ENCODE peak calls at places on chromosome 18, in nine cellular contexts. U is NCI-H1105; I is fibroblast of lung; Z is naive thymus-derived CD8-positive, alpha-beta T cell; J is activated T-helper 1 cell treated with Interleukin-2 at 50 U/mL for 16 hours; L is neuronal stem cell; S is NCI-H1092 treated with DMSO at 0.1 percent for 48 hours; X is T-helper 1 cell; D is PC-3. N is an unnamed sample.

GRCh38 chr18:24161304-24161703 is 22.4 kb downstream of the CABYR start:
- DNase-seq in X (no peak), I (no peak), U (no peak), D (no peak), L (no peak), Z (no peak), J (no peak), S (no peak), N (no peak)

GRCh38 chr18:79133724-79134123 is 64.5 kb downstream of the ATP9B start:
- DNase-seq in L (no peak), D (no peak), Z (no peak), J (no peak), S (no peak), I (no peak), U (no peak), X (no peak), N (no peak)

GRCh38 chr18:41599529-41599928 is 355.5 kb upstream of the PIK3C3 start:
- DNase-seq in U (no peak), L (no peak), X (no peak), J (no peak), D (no peak), Z (no peak), S (no peak), I (no peak), N (no peak)

GRCh38 chr18:3453540-3454364 is 3.8 kb downstream of the TGIF1 start:
- DNase-seq in J (no peak), L (peak; percentile 61), D (peak; percentile 84), S (no peak), U (no peak), X (no peak), Z (peak; percentile 31), I (peak; percentile 99), N (no peak)

GRCh38 chr18:35387367-35387685 is 10.2 kb upstream of the ZNF396 start:
- DNase-seq in X (no peak), L (no peak), S (no peak), U (no peak), Z (no peak), D (no peak), I (no peak), J (no peak), N (no peak)

GRCh38 chr18:70457788-70458187 is 168.9 kb downstream of the SOCS6 start:
- DNase-seq in U (no peak), X (no peak), D (no peak), Z (no peak), J (no peak), L (no peak), I (no peak), S (no peak), N (no peak)

GRCh38 chr18:30601541-30601940 is 441.0 kb downstream of the DSC3 start:
- DNase-seq in X (no peak), S (no peak), Z (no peak), L (no peak), D (no peak), J (no peak), I (no peak), U (no peak), N (no peak)

GRCh38 chr18:9951022-9951859 is 37.4 kb downstream of the VAPA start:
- DNase-seq in X (no peak), J (no peak), Z (no peak), S (no peak), L (peak; percentile 17), U (no peak), D (peak; percentile 61), I (peak; percentile 86), N (no peak)

GRCh38 chr18:10490401-10491289 is 35.2 kb upstream of the NAPG start:
- DNase-seq in Z (peak; percentile 51), J (peak; percentile 21), D (peak; percentile 48), S (no peak), X (peak; percentile 33), L (no peak), U (no peak), I (no peak), N (peak; percentile 32)

GRCh38 chr18:9113468-9114149 is 11.1 kb downstream of the NDUFV2 start:
- DNase-seq in D (no peak), I (no peak), Z (no peak), J (no peak), X (no peak), S (no peak), L (no peak), U (no peak), N (no peak)

GRCh38 chr18:54192900-54193299 is 31.6 kb downstream of the MBD2 start:
- DNase-seq in D (peak; percentile 54), S (no peak), L (no peak), U (no peak), Z (no peak), J (no peak), I (no peak), X (no peak), N (no peak)

GRCh38 chr18:79510046-79510685 is 114.4 kb downstream of the NFATC1 start:
- DNase-seq in I (no peak), X (no peak), D (no peak), U (no peak), Z (no peak), L (no peak), J (no peak), S (no peak), N (no peak)

GRCh38 chr18:7954229-7954628 is 387.1 kb downstream of the PTPRM start:
- DNase-seq in U (no peak), D (peak; percentile 9), Z (no peak), I (peak; percentile 19), L (no peak), J (no peak), S (no peak), X (no peak), N (no peak)

GRCh38 chr18:30970201-30970816 is 72.2 kb downstream of the DSC3 start:
- DNase-seq in X (no peak), S (peak; percentile 52), U (peak; percentile 55), Z (no peak), D (peak; percentile 75), L (no peak), I (peak; percentile 8), J (no peak), N (no peak)

GRCh38 chr18:48136051-48136543 is 205.6 kb upstream of the SMAD2 start:
- DNase-seq in Z (no peak), S (peak; percentile 72), D (no peak), I (no peak), X (no peak), J (no peak), L (no peak), U (peak; percentile 63), N (no peak)

GRCh38 chr18:13141209-13141608 is 77.4 kb upstream of the LDLRAD4 start:
- DNase-seq in I (no peak), X (no peak), D (peak; percentile 11), S (no peak), U (no peak), J (no peak), Z (no peak), L (no peak), N (no peak)

GRCh38 chr18:48074929-48075706 is 144.7 kb upstream of the SMAD2 start:
- DNase-seq in X (no peak), I (no peak), L (no peak), J (no peak), S (no peak), Z (no peak), D (no peak), U (no peak), N (no peak)

GRCh38 chr18:23337599-23338444 is 115.3 kb upstream of the RIOK3 start:
- DNase-seq in U (peak; percentile 74), Z (no peak), D (peak; percentile 12), X (no peak), I (peak; percentile 73), S (peak; percentile 13), J (no peak), L (no peak), N (no peak)

GRCh38 chr18:56391933-56392590 is 246.3 kb downstream of the TXNL1 start:
- DNase-seq in Z (no peak), J (no peak), U (no peak), L (no peak), X (no peak), S (no peak), D (no peak), I (no peak), N (no peak)

GRCh38 chr18:9735879-9736278 is 27.8 kb downstream of the RAB31 start:
- DNase-seq in I (no peak), D (no peak), X (no peak), J (no peak), L (no peak), Z (no peak), S (no peak), U (no peak), N (no peak)

GRCh38 chr18:8814206-8814605 is 108.8 kb downstream of the MTCL1 start:
- DNase-seq in Z (no peak), L (no peak), D (no peak), X (no peak), S (no peak), J (no peak), I (peak; percentile 30), U (no peak), N (no peak)

GRCh38 chr18:48991299-48992055 is 40.7 kb upstream of the SMAD7 start:
- DNase-seq in L (no peak), D (peak; percentile 51), X (no peak), U (no peak), S (no peak), Z (no peak), J (no peak), I (no peak), N (no peak)

GRCh38 chr18:35478520-35479435 is 19.0 kb downstream of the INO80C start:
- DNase-seq in S (peak; percentile 15), D (peak; percentile 83), L (no peak), J (no peak), I (peak; percentile 80), X (no peak), U (no peak), Z (no peak), N (no peak)

GRCh38 chr18:42459873-42460272 is 504.8 kb downstream of the PIK3C3 start:
- DNase-seq in I (no peak), U (no peak), D (no peak), X (no peak), Z (no peak), L (no peak), S (no peak), J (no peak), N (no peak)

GRCh38 chr18:58045265-58046086 is 1.4 kb downstream of the NEDD4L start:
- DNase-seq in X (peak; percentile 13), I (no peak), J (no peak), L (peak; percentile 41), D (peak; percentile 86), S (peak; percentile 68), U (peak; percentile 64), Z (peak; percentile 30), N (no peak)

GRCh38 chr18:74520096-74520833 is 14.0 kb upstream of the CNDP1 start:
- DNase-seq in X (no peak), S (no peak), J (no peak), I (no peak), D (no peak), L (no peak), U (no peak), Z (no peak), N (no peak)

GRCh38 chr18:28158083-28158581 is 18.8 kb downstream of the CDH2 start:
- DNase-seq in I (peak; percentile 70), X (no peak), Z (no peak), S (no peak), U (no peak), J (no peak), L (no peak), D (no peak), N (no peak)

GRCh38 chr18:57744211-57744694 is 58.9 kb downstream of the ATP8B1 start:
- DNase-seq in X (no peak), Z (no peak), J (no peak), L (no peak), U (peak; percentile 9), I (peak; percentile 85), S (no peak), D (peak; percentile 64), N (no peak)